ENCODE peak calls at places on chromosome 1, in ten cellular contexts. T is transverse colon, O is adrenal gland, M is heart left ventricle, A is stomach, K is uterus, N is ovary, U is body of pancreas, X is lower leg skin, L is endothelial cell of umbilical vein. V is an unnamed sample.

GRCh38 chr1:35192056-35192852 is 691 bp downstream of the SFPQ start:
- DNase-seq in M (peak), N (peak), K (peak), U (peak), L (peak), A (peak), X (peak), O (peak), T (peak), V (peak)

GRCh38 chr1:2833454-2834145 is 32.1 kb upstream of the TTC34 start:
- DNase-seq in T (no peak), N (no peak), K (no peak), M (no peak), U (no peak), X (no peak), A (no peak), O (no peak), L (no peak), V (no peak)

GRCh38 chr1:28328228-28328648 is 602 bp upstream of the MED18 start:
- DNase-seq in X (no peak), A (no peak), N (peak), T (no peak), L (no peak), U (peak), M (no peak), K (no peak), O (peak), V (no peak)

GRCh38 chr1:22955146-22955545 is 17.5 kb downstream of the LACTBL1 start:
- DNase-seq in T (no peak), X (no peak), O (no peak), U (no peak), L (no peak), N (no peak), K (no peak), M (no peak), A (no peak), V (no peak)

GRCh38 chr1:62271137-62271536 is 48.1 kb downstream of the KANK4 start:
- DNase-seq in T (no peak), K (no peak), N (no peak), M (no peak), U (no peak), X (no peak), O (no peak), A (no peak), L (no peak), V (no peak)

GRCh38 chr1:230167419-230167852 is 100.4 kb downstream of the GALNT2 start:
- DNase-seq in A (no peak), X (no peak), K (peak), O (peak), N (no peak), T (no peak), L (peak), U (no peak), M (peak), V (no peak)

GRCh38 chr1:159247266-159247665 is 42.6 kb downstream of the ACKR1 start:
- DNase-seq in U (no peak), X (no peak), L (no peak), N (no peak), O (no peak), A (no peak), K (no peak), M (no peak), T (no peak), V (no peak)

GRCh38 chr1:233224291-233224690 is 71.2 kb downstream of the PCNX2 start:
- DNase-seq in X (no peak), N (no peak), T (no peak), M (no peak), L (no peak), A (no peak), K (no peak), U (no peak), O (no peak), V (no peak)

GRCh38 chr1:87820667-87821066 is 492.0 kb downstream of the LMO4 start:
- DNase-seq in X (no peak), N (no peak), O (no peak), A (no peak), M (no peak), T (no peak), U (no peak), K (no peak), L (no peak), V (no peak)

GRCh38 chr1:101136739-101137138 is 100.1 kb upstream of the S1PR1 start:
- DNase-seq in T (no peak), X (no peak), K (no peak), L (peak), O (no peak), A (no peak), U (no peak), M (no peak), N (no peak), V (no peak)

GRCh38 chr1:247885011-247885410 is 10.4 kb upstream of the OR2W3 start:
- DNase-seq in L (no peak), U (no peak), O (no peak), K (no peak), X (no peak), T (no peak), A (no peak), M (no peak), N (no peak), V (no peak)

GRCh38 chr1:2240251-2241156 is 12.4 kb downstream of the SKI start:
- DNase-seq in M (peak), X (peak), T (peak), K (peak), N (peak), O (peak), U (peak), L (no peak), A (peak), V (no peak)

GRCh38 chr1:79695133-79695532 is 688.6 kb upstream of the ADGRL4 start:
- DNase-seq in M (no peak), X (no peak), N (no peak), T (no peak), L (no peak), U (no peak), K (no peak), O (no peak), A (no peak), V (no peak)

GRCh38 chr1:47380699-47381098 is 35.4 kb upstream of the FOXE3 start:
- DNase-seq in T (no peak), M (no peak), K (no peak), O (no peak), X (no peak), U (no peak), A (no peak), N (no peak), L (no peak), V (no peak)

GRCh38 chr1:178498896-178499675 is 2.3 kb upstream of the CLEC20A start:
- DNase-seq in M (no peak), L (no peak), U (no peak), N (no peak), X (no peak), T (no peak), K (no peak), O (no peak), A (no peak), V (no peak)

GRCh38 chr1:199113265-199113869 is 474.5 kb downstream of the PTPRC start:
- DNase-seq in U (peak), O (peak), A (peak), T (peak), L (peak), X (no peak), M (peak), N (no peak), K (no peak), V (no peak)

GRCh38 chr1:60149254-60149653 is 75.7 kb upstream of the C1orf87 start:
- DNase-seq in X (no peak), L (peak), A (peak), U (peak), M (peak), T (peak), N (no peak), K (no peak), O (no peak), V (peak)

GRCh38 chr1:232923739-232924386 is 26.5 kb upstream of the NTPCR start:
- DNase-seq in A (no peak), L (no peak), X (no peak), O (no peak), K (no peak), M (no peak), T (no peak), N (no peak), U (no peak), V (no peak)

GRCh38 chr1:84355556-84355955 is 42.7 kb upstream of the DNASE2B start:
- DNase-seq in X (no peak), T (no peak), L (no peak), K (no peak), A (no peak), N (no peak), U (no peak), O (no peak), M (no peak), V (no peak)

GRCh38 chr1:11314959-11315358 is 42.0 kb downstream of the UBIAD1 start:
- DNase-seq in K (peak), N (no peak), O (no peak), M (no peak), T (no peak), L (no peak), A (no peak), U (no peak), X (no peak), V (no peak)

DNA sequence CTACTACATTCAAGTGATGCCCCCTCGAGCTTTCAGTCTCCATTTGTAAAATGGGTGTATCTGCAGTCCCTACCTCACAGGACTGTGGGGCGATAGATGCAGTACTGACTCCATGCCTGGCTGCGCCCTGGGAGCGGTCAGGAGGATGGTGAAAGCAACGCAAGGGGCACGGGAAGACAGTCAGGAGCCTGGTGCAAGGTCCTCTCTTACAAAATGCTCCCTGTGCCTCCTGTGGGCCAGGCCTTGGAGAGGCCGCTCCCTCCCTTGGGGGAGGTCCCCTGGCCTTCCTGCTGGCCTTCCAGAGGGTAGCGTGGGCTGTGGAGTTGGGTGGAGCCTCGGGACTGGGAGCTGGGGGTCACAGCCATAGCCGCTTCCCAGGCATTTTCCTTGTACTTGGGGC is 21.6 kb downstream of the FAM151A start:
- DNase-seq in M (no peak), A (no peak), O (no peak), X (no peak), U (no peak), K (no peak), N (no peak), T (no peak), L (no peak), V (no peak)
- TF ChIP-seq CTCF in M (no peak), A (no peak), O (no peak), X (no peak), U (no peak), K (no peak), N (no peak), T (no peak), L (no peak), V (no peak)

GRCh38 chr1:19979494-19979977 is at the start of gene PLA2G2A:
- DNase-seq in N (peak), L (no peak), T (peak), O (no peak), X (no peak), M (no peak), U (no peak), K (no peak), A (no peak), V (peak)
- TF ChIP-seq POLR2A in N (peak), L (no peak), T (no peak), O (no peak), X (no peak), M (no peak), U (no peak), K (no peak), A (no peak), V (no peak)

GRCh38 chr1:181163662-181164061 is 75.2 kb downstream of the IER5 start:
- DNase-seq in A (no peak), N (no peak), L (no peak), T (no peak), M (no peak), U (no peak), X (no peak), O (no peak), K (no peak), V (no peak)

GRCh38 chr1:181160322-181160721 is 71.8 kb downstream of the IER5 start:
- DNase-seq in T (no peak), X (no peak), L (no peak), M (no peak), N (no peak), U (no peak), A (no peak), O (no peak), K (no peak), V (no peak)

GRCh38 chr1:181159451-181160151 is 71.1 kb downstream of the IER5 start:
- DNase-seq in O (no peak), X (no peak), U (no peak), M (no peak), N (no peak), L (peak), K (no peak), A (peak), T (peak), V (no peak)

GRCh38 chr1:181166377-181167196 is 78.1 kb downstream of the IER5 start:
- DNase-seq in A (peak), N (peak), L (peak), O (peak), X (peak), U (peak), M (peak), T (peak), K (peak), V (peak)

GRCh38 chr1:181161170-181161870 is 72.8 kb downstream of the IER5 start:
- DNase-seq in L (no peak), T (no peak), O (no peak), K (no peak), A (no peak), U (no peak), X (no peak), N (no peak), M (no peak), V (no peak)
- TF ChIP-seq CTCF in L (no peak), T (no peak), O (no peak), K (no peak), A (no peak), U (no peak), X (no peak), N (no peak), M (no peak), V (no peak)

GRCh38 chr1:201504799-201505504 is 2.0 kb downstream of the CSRP1 start:
- DNase-seq in N (no peak), U (no peak), O (no peak), K (no peak), T (no peak), L (no peak), M (no peak), A (no peak), X (no peak), V (no peak)

GRCh38 chr1:201501812-201502510 is 5.0 kb downstream of the CSRP1 start:
- DNase-seq in O (no peak), N (no peak), L (no peak), T (no peak), M (no peak), K (peak), A (no peak), U (peak), X (no peak), V (no peak)

GRCh38 chr1:201502511-201502857 is 4.4 kb downstream of the CSRP1 start:
- DNase-seq in A (no peak), X (no peak), K (no peak), U (no peak), O (no peak), N (no peak), M (no peak), T (no peak), L (no peak), V (no peak)

GRCh38 chr1:201504179-201504631 is 2.7 kb downstream of the CSRP1 start:
- DNase-seq in K (no peak), N (no peak), M (no peak), O (no peak), T (no peak), L (no peak), U (no peak), A (no peak), X (no peak), V (no peak)

DNA sequence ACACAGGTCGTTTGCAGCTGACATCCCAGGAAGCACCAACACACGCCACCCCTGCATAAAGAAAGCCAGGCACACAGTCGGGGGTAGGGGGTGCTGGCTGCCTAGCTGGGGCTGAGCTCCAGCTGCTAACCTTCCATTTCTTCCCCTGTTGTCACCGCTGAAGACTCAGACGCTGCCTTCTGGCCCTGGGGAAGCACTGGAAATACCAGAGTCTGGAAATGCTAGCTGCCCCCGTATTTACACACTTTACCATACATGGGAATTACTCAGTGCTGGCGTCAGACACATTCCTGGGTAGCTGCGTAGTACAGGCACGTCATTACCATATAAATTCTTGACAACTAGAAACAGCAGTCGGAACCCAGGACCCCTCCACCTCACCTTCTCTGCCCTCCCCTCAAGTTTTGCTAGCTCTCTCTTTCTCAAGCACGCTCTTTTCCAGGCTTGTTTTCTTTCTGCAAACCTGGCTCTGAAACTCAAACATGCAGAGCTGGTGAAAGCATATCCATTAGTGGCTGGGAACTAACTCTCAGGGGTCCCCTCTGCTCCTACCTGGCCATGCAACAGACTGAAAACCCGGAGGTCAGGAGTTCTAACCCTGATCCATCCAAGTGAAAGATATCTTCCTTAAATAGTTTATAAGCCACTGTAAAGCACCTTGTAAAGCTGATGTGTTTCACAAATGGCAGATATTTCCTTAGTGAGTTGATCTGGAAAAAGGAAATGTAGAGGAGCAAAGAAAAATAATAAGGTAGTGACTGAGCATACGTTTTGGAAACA is 3.3 kb downstream of the CSRP1 start:
- DNase-seq in X (no peak), A (peak), T (peak), N (peak), M (peak), O (no peak), K (peak), U (peak), L (peak), V (no peak)
- TF ChIP-seq POLR2A in X (no peak), A (no peak), T (peak), N (no peak), M (no peak), O (no peak), K (peak), U (peak), L (peak), V (peak)

GRCh38 chr1:117128323-117129079 is 7.0 kb upstream of the TRIM45 start:
- DNase-seq in N (no peak), T (no peak), O (no peak), X (no peak), L (peak), U (no peak), M (no peak), A (no peak), K (no peak), V (no peak)
- TF ChIP-seq CTCF in N (no peak), T (peak), O (peak), X (no peak), L (peak), U (peak), M (peak), A (peak), K (peak), V (peak)

GRCh38 chr1:152165291-152166077 is 6.5 kb upstream of the RPTN start:
- DNase-seq in M (no peak), T (no peak), U (no peak), K (no peak), O (no peak), L (no peak), X (no peak), N (no peak), A (no peak), V (no peak)

GRCh38 chr1:152160553-152160952 is 1.5 kb upstream of the RPTN start:
- DNase-seq in L (no peak), N (no peak), T (no peak), A (no peak), K (no peak), O (no peak), X (no peak), M (no peak), U (no peak), V (no peak)

GRCh38 chr1:152164542-152165136 is 5.6 kb upstream of the RPTN start:
- DNase-seq in X (no peak), M (no peak), U (peak), N (no peak), O (no peak), L (no peak), T (no peak), K (no peak), A (peak), V (no peak)

GRCh38 chr1:152159144-152159543 is at the start of gene RPTN:
- DNase-seq in K (no peak), N (no peak), U (no peak), O (no peak), M (no peak), T (no peak), A (peak), X (no peak), L (no peak), V (no peak)

GRCh38 chr1:152162826-152163463 is 3.9 kb upstream of the RPTN start:
- DNase-seq in X (no peak), K (no peak), A (no peak), N (no peak), T (no peak), O (no peak), L (no peak), U (no peak), M (no peak), V (no peak)
- TF ChIP-seq POLR2A in X (no peak), K (no peak), A (no peak), N (no peak), T (no peak), O (no peak), L (no peak), U (no peak), M (no peak), V (no peak)